ENCODE peak calls at places on chromosomes 2 and 18, in six cellular contexts. T is psoas muscle; V is GM12878; U is CD8-positive, alpha-beta T cell; I is neural progenitor cell; X is aorta. W is an unnamed sample.

GRCh38 chr2:109513749-109514588 is 99.8 kb downstream of the SEPTIN10 start:
- DNase-seq in X (no peak), T (no peak), U (no peak), V (peak; percentile 95), I (no peak), W (no peak)

GRCh38 chr2:228590681-228591080 is 409.2 kb upstream of the SPHKAP start:
- DNase-seq in X (no peak), I (no peak), V (peak; percentile 84), T (no peak), U (no peak), W (no peak)

GRCh38 chr2:205148756-205149155 is 533.5 kb upstream of the NRP2 start:
- DNase-seq in U (no peak), X (no peak), V (no peak), T (no peak), I (no peak), W (no peak)

GRCh38 chr2:109331864-109332848 is 203.2 kb downstream of the SH3RF3 start:
- DNase-seq in V (no peak), U (no peak), X (peak; percentile 89), I (no peak), T (peak; percentile 82), W (no peak)

GRCh38 chr2:110204408-110205385 is at the start of gene NPHP1:
- DNase-seq in X (peak; percentile 95), T (peak; percentile 94), U (peak; percentile 68), V (peak; percentile 24), I (peak; percentile 94), W (peak; percentile 86)

GRCh38 chr2:180240774-180241173 is 233.7 kb upstream of the CWC22 start:
- DNase-seq in V (no peak), U (no peak), I (no peak), T (no peak), X (no peak), W (no peak)

GRCh38 chr2:108591163-108591562 is 56.9 kb downstream of the LIMS1 start:
- DNase-seq in X (no peak), T (no peak), U (no peak), V (no peak), I (no peak), W (no peak)

GRCh38 chr2:27796991-27797752 is 25.7 kb downstream of the MRPL33 start:
- DNase-seq in U (no peak), T (peak; percentile 70), X (no peak), V (no peak), I (no peak), W (no peak)

GRCh38 chr2:86039963-86040655 is 65.6 kb downstream of the POLR1A start:
- DNase-seq in I (no peak), X (peak; percentile 58), V (no peak), T (no peak), U (no peak), W (no peak)

GRCh38 chr2:100230754-100231153 is 88.4 kb upstream of the AFF3 start:
- DNase-seq in X (no peak), V (no peak), I (no peak), T (no peak), U (no peak), W (no peak)

GRCh38 chr18:35827275-35827929 is 145.1 kb upstream of the RMP24 start:
- DNase-seq in I (no peak), X (no peak), V (no peak), T (no peak), U (no peak), W (no peak)

GRCh38 chr2:181106789-181107418 is 126.5 kb downstream of the UBE2E3 start:
- DNase-seq in I (no peak), V (peak; percentile 74), U (no peak), X (no peak), T (no peak), W (no peak)

GRCh38 chr2:149387411-149387810 is 57.0 kb downstream of the LYPD6 start:
- DNase-seq in T (no peak), I (no peak), U (no peak), X (no peak), V (no peak), W (no peak)

GRCh38 chr18:32391126-32391525 is 79.6 kb downstream of the GAREM1 start:
- DNase-seq in U (no peak), V (no peak), I (no peak), T (no peak), X (no peak), W (no peak)

GRCh38 chr18:67608909-67609308 is 92.4 kb upstream of the DSEL start:
- DNase-seq in T (no peak), X (no peak), V (no peak), U (no peak), I (no peak), W (no peak)

GRCh38 chr2:148552675-148553331 is 91.7 kb upstream of the EPC2 start:
- DNase-seq in U (no peak), T (no peak), X (no peak), V (no peak), I (no peak), W (peak; percentile 56)

GRCh38 chr2:234853739-234854138 is 98.1 kb upstream of the SH3BP4 start:
- DNase-seq in T (no peak), X (no peak), U (no peak), I (no peak), V (no peak), W (no peak)

DNA sequence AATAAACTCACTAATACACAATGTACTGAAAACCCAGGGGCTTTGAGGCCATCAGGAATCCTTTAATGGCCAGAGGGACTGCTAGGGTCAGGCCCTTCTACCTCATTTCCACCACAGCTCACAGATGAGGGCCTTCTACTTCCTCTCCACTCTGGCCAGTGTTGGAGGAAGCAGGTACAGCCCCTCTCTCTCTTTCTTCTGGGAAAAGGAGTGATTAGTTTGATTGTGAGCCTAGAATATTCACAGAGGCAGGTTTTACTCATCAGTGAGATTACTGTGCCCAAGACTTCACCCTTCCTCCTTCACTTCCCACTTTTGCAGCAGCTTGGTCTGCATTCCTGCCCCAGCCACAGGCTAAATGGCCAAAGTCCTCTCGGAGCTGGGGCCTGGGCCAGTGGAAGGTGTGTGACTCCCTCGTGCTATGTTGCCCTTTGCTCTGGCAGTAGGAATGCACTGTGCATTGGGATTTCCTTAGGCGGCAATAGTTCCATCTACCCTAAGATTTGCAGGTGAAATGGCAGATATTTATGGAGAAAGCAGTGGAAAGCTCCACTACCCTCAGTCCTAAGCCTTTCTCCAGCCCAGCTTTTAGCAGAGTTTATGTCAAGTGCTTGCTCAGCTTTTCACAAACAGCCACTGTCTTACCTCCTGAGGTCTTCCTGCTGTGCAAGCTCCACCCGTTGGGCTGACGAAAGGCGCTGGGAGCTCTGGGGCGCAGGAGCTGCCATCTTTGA is 36.2 kb upstream of the YES1 start:
- DNase-seq in X (no peak), V (no peak), I (no peak), U (no peak), T (no peak), W (no peak)
- H3K27ac ChIP-seq in X (no peak overlapping the region), V (no peak overlapping the region), I (no peak overlapping the region), U (no peak overlapping the region), T (no peak overlapping the region), W (no peak overlapping the region)

GRCh38 chr2:61535449-61535848 is 2.7 kb downstream of the XPO1 start:
- DNase-seq in I (no peak), V (no peak), U (no peak), T (no peak), X (no peak), W (no peak)
- H3K4me3 ChIP-seq in I (peak overlapping the region; percentile 81), V (peak overlapping the region; percentile 84), U (peak overlapping the region; percentile 84), T (peak overlapping the region; percentile 87), X (no peak overlapping the region), W (peak overlapping the region; percentile 94)

GRCh38 chr2:152558174-152559091 is 158.8 kb downstream of the PRPF40A start:
- DNase-seq in V (no peak), I (no peak), T (no peak), X (no peak), U (no peak), W (no peak)
- H3K4me1 ChIP-seq in V (no peaks in the 10 kb centered on the region), I (no peaks in the 10 kb centered on the region), T (peaks cover 8% of the 10 kb centered on the region), X (no peaks in the 10 kb centered on the region), U (no peaks in the 10 kb centered on the region), W (no peaks in the 10 kb centered on the region)

GRCh38 chr2:164780611-164781167 is 60.9 kb downstream of the COBLL1 start:
- DNase-seq in U (no peak), V (no peak), T (no peak), I (no peak), X (no peak), W (no peak)

GRCh38 chr2:164777847-164778246 is 63.8 kb downstream of the COBLL1 start:
- DNase-seq in V (no peak), T (no peak), X (no peak), I (no peak), U (no peak), W (no peak)

GRCh38 chr2:164778723-164779122 is 62.9 kb downstream of the COBLL1 start:
- DNase-seq in U (no peak), I (no peak), V (no peak), X (no peak), T (no peak), W (no peak)

GRCh38 chr2:164781394-164781793 is 60.2 kb downstream of the COBLL1 start:
- DNase-seq in V (no peak), T (no peak), X (no peak), I (no peak), U (no peak), W (no peak)

GRCh38 chr2:164779383-164780057 is 62.1 kb downstream of the COBLL1 start:
- DNase-seq in U (no peak), I (no peak), X (no peak), T (no peak), V (no peak), W (no peak)
- H3K27ac ChIP-seq in U (no peak overlapping the region), I (no peak overlapping the region), X (no peak overlapping the region), T (no peak overlapping the region), V (no peak overlapping the region), W (no peak overlapping the region)

GRCh38 chr2:127421871-127422618 is 3.8 kb downstream of the PROC start:
- DNase-seq in U (no peak), X (no peak), T (no peak), V (no peak), I (no peak), W (no peak)

GRCh38 chr2:127423880-127424279 is 5.7 kb downstream of the PROC start:
- DNase-seq in T (no peak), X (no peak), V (no peak), I (no peak), U (no peak), W (no peak)

GRCh38 chr2:127421116-127421800 is 3.0 kb downstream of the PROC start:
- DNase-seq in V (no peak), U (no peak), T (no peak), I (no peak), X (no peak), W (no peak)

GRCh38 chr2:127423476-127423840 is 5.2 kb downstream of the PROC start:
- DNase-seq in X (no peak), T (no peak), U (no peak), V (no peak), I (no peak), W (no peak)

GRCh38 chr2:127422631-127423475 is 4.6 kb downstream of the PROC start:
- DNase-seq in U (no peak), I (peak; percentile 79), X (no peak), T (no peak), V (no peak), W (no peak)
- H3K4me3 ChIP-seq in U (no peak overlapping the region), I (peak overlapping the region; percentile 62), X (no peak overlapping the region), T (peak overlapping the region; percentile 48), V (no peak overlapping the region), W (no peak overlapping the region)

W was measured in CD4-positive, alpha-beta memory T cell.